ENCODE peak calls at places on chromosomes 5 and 9, in six cellular contexts. N, H, R, A, L and C are unnamed samples.

GRCh38 chr9:36034911-36035490 is 1.7 kb upstream of the RECK start:
- DNase-seq in N (no peak), L (no peak), A (peak), H (no peak), R (no peak), C (no peak)

GRCh38 chr9:37417252-37417803 is 5.2 kb upstream of the GRHPR start:
- DNase-seq in R (no peak), A (no peak), H (no peak), N (no peak), L (no peak), C (no peak)

GRCh38 chr9:94014066-94014654 is 59.0 kb upstream of the BARX1 start:
- DNase-seq in N (peak), L (no peak), H (no peak), R (peak), A (peak), C (peak)

GRCh38 chr9:89811356-89811755 is 206.5 kb downstream of the GADD45G start:
- DNase-seq in R (no peak), A (no peak), L (no peak), H (no peak), N (no peak), C (no peak)

GRCh38 chr5:134586866-134587524 is 45.6 kb downstream of the SAR1B start:
- DNase-seq in R (peak), N (peak), H (peak), A (peak), L (peak), C (peak)

GRCh38 chr9:77063645-77064285 is 44.3 kb downstream of the FOXB2 start:
- DNase-seq in A (peak), R (peak), N (peak), H (no peak), L (no peak), C (peak)

GRCh38 chr5:116441223-116441622 is 133.4 kb downstream of the SEMA6A start:
- DNase-seq in R (no peak), A (no peak), L (no peak), H (no peak), N (no peak), C (no peak)

GRCh38 chr9:129386812-129387177 is 208.7 kb upstream of the IER5L start:
- DNase-seq in A (no peak), L (peak), H (no peak), N (no peak), R (no peak), C (no peak)